ENCODE peak calls at places on chromosomes 11 and 22, in four cellular contexts. Y is K562, X is HL-60, H is GM12891. L is an unnamed sample.

GRCh38 chr11:94325681-94326080 is 21.3 kb downstream of the IZUMO1R start:
- DNase-seq in Y (peak; percentile 64), X (no peak), H (peak; percentile 44), L (peak; percentile 9)

GRCh38 chr11:45180888-45181594 is 34.6 kb downstream of the PRDM11 start:
- DNase-seq in Y (peak; percentile 86), X (peak; percentile 24), H (no peak), L (no peak)

GRCh38 chr22:23856721-23857605 is 712 bp upstream of the SLC2A11 start:
- DNase-seq in Y (no peak), X (no peak), H (peak; percentile 65), L (no peak)

GRCh38 chr11:117610901-117611300 is 186.1 kb downstream of the DSCAML1 start:
- DNase-seq in Y (no peak), X (no peak), H (no peak), L (no peak)

GRCh38 chr22:37173709-37174108 is 14.3 kb downstream of the C1QTNF6 start:
- DNase-seq in Y (no peak), X (no peak), H (no peak), L (no peak)

GRCh38 chr11:63567044-63567840 is 4.1 kb upstream of the PLAAT2 start:
- DNase-seq in Y (peak; percentile 67), X (no peak), H (no peak), L (peak; percentile 95)

GRCh38 chr22:22547226-22547625 is 11.8 kb downstream of the PRAME start:
- DNase-seq in Y (peak; percentile 74), X (no peak), H (no peak), L (no peak)

GRCh38 chr22:35154937-35155387 is 89.0 kb downstream of the ISX start:
- DNase-seq in Y (peak; percentile 54), X (peak; percentile 8), H (peak; percentile 44), L (no peak)

GRCh38 chr11:19814421-19814820 is 101.8 kb downstream of the NAV2 start:
- DNase-seq in Y (no peak), X (no peak), H (no peak), L (no peak)

GRCh38 chr11:3224730-3225098 is 6.1 kb upstream of the MRGPRG start:
- DNase-seq in Y (no peak), X (no peak), H (no peak), L (no peak)

GRCh38 chr22:25148149-25148691 is 51.4 kb upstream of the CRYBB3 start:
- DNase-seq in Y (no peak), X (no peak), H (no peak), L (no peak)

GRCh38 chr11:9065614-9066431 is 25.6 kb downstream of the SCUBE2 start:
- DNase-seq in Y (no peak), X (no peak), H (no peak), L (no peak)

GRCh38 chr11:45432100-45432499 is 146.0 kb upstream of the SYT13 start:
- DNase-seq in Y (no peak), X (no peak), H (no peak), L (no peak)

GRCh38 chr22:29824677-29825076 is 13.4 kb downstream of the ASCC2 start:
- DNase-seq in Y (no peak), X (no peak), H (no peak), L (no peak)

GRCh38 chr11:28621648-28622215 is 513.5 kb downstream of the METTL15 start:
- DNase-seq in Y (no peak), X (no peak), H (no peak), L (no peak)

GRCh38 chr22:37079668-37080171 is 28.2 kb downstream of the KCTD17 start:
- DNase-seq in Y (no peak), X (no peak), H (no peak), L (no peak)

GRCh38 chr11:95499516-95500135 is 268.6 kb upstream of the SESN3 start:
- DNase-seq in Y (no peak), X (no peak), H (no peak), L (no peak)

GRCh38 chr11:92667446-92668165 is 301.8 kb upstream of the MTNR1B start:
- DNase-seq in Y (no peak), X (no peak), H (no peak), L (no peak)

GRCh38 chr22:50691521-50691920 is 18.9 kb downstream of the SHANK3 start:
- DNase-seq in Y (no peak), X (peak; percentile 47), H (no peak), L (peak; percentile 13)

GRCh38 chr11:74011360-74012071 is 2.6 kb upstream of the UCP3 start:
- DNase-seq in Y (peak; percentile 77), X (no peak), H (no peak), L (peak; percentile 79)

GRCh38 chr22:37484115-37485005 is 1.8 kb downstream of the MFNG start:
- DNase-seq in Y (no peak), X (peak; percentile 96), H (peak; percentile 72), L (peak; percentile 75)

GRCh38 chr11:7654094-7654742 is 19.1 kb downstream of the CYB5R2 start:
- DNase-seq in Y (no peak), X (no peak), H (no peak), L (no peak)

GRCh38 chr11:60821827-60822599 is 19.9 kb upstream of the CCDC86 start:
- DNase-seq in Y (peak; percentile 42), X (no peak), H (no peak), L (peak; percentile 19)

GRCh38 chr22:39429916-39430575 is 26.8 kb upstream of the MGAT3 start:
- DNase-seq in Y (no peak), X (no peak), H (no peak), L (no peak)

GRCh38 chr11:48169706-48170105 is 46.9 kb upstream of the OR4B1 start:
- DNase-seq in Y (no peak), X (no peak), H (no peak), L (no peak)

GRCh38 chr11:115721309-115722007 is 217.2 kb upstream of the CADM1 start:
- DNase-seq in Y (no peak), X (no peak), H (no peak), L (no peak)

GRCh38 chr22:23169032-23169384 is 11.3 kb upstream of the BCR start:
- DNase-seq in Y (peak; percentile 61), X (no peak), H (no peak), L (no peak)

GRCh38 chr11:6249822-6250555 is 9.6 kb upstream of the CCKBR start:
- DNase-seq in Y (peak; percentile 26), X (peak; percentile 52), H (no peak), L (no peak)

GRCh38 chr11:2745511-2745910 is 45.7 kb upstream of the KCNQ1OT1 start:
- DNase-seq in Y (no peak), X (no peak), H (no peak), L (no peak)

GRCh38 chr22:38866399-38867123 is 5.5 kb downstream of the CBX6 start:
- DNase-seq in Y (no peak), X (no peak), H (no peak), L (no peak)

GRCh38 chr11:69651834-69652620 is 11.1 kb downstream of the CCND1 start:
- DNase-seq in Y (no peak), X (no peak), H (no peak), L (no peak)

GRCh38 chr22:32354360-32355351 is 3.0 kb upstream of the RFPL3 start:
- DNase-seq in Y (no peak), X (no peak), H (no peak), L (no peak)

GRCh38 chr22:36998620-36999351 is 20.5 kb downstream of the TST start:
- DNase-seq in Y (no peak), X (no peak), H (no peak), L (no peak)

GRCh38 chr22:49571326-49571725 is 256.3 kb downstream of the BRD1 start:
- DNase-seq in Y (no peak), X (no peak), H (no peak), L (no peak)

GRCh38 chr22:49568751-49569285 is 258.9 kb downstream of the BRD1 start:
- DNase-seq in Y (no peak), X (no peak), H (no peak), L (no peak)

GRCh38 chr22:49569286-49570031 is 258.2 kb downstream of the BRD1 start:
- DNase-seq in Y (no peak), X (no peak), H (no peak), L (no peak)

GRCh38 chr22:49567894-49568750 is 259.6 kb downstream of the BRD1 start:
- DNase-seq in Y (no peak), X (no peak), H (no peak), L (no peak)

GRCh38 chr22:49570032-49570848 is 257.4 kb downstream of the BRD1 start:
- DNase-seq in Y (no peak), X (no peak), H (no peak), L (no peak)
- TF ChIP-seq SPI1 in Y (no peak), X (no peak), H (no peak), L (no peak)

GRCh38 chr11:57474017-57474750 is 13.9 kb downstream of the RTN4RL2 start:
- DNase-seq in Y (peak; percentile 37), X (no peak), H (no peak), L (peak; percentile 53)

GRCh38 chr11:57475191-57475590 is 14.9 kb downstream of the RTN4RL2 start:
- DNase-seq in Y (no peak), X (no peak), H (no peak), L (no peak)

GRCh38 chr11:57473208-57473930 is 13.0 kb downstream of the RTN4RL2 start:
- DNase-seq in Y (peak; percentile 64), X (no peak), H (no peak), L (no peak)

GRCh38 chr11:57475671-57476222 is 15.4 kb downstream of the RTN4RL2 start:
- DNase-seq in Y (no peak), X (no peak), H (no peak), L (no peak)

DNA sequence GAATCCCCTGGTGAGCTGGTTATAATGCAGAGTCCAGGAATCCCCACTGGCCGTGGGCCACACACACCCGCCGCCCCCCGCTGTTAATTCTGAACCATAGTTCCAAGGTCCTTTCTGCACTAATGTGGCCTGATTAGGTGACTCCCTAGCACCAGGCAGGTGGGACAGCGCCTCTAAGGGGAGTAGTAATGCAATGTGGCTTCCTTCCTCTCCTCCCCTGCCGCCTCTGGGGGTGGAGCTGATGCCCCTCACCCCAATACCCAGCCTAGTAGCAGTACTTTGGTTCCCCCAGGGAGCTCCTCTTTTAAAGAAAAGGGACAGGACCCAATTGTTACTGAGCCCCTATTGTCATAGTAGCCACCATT is 14.4 kb downstream of the RTN4RL2 start:
- DNase-seq in Y (no peak), X (no peak), H (no peak), L (no peak)
- TF ChIP-seq SPI1 in Y (no peak), X (no peak), H (no peak), L (no peak)

DNA sequence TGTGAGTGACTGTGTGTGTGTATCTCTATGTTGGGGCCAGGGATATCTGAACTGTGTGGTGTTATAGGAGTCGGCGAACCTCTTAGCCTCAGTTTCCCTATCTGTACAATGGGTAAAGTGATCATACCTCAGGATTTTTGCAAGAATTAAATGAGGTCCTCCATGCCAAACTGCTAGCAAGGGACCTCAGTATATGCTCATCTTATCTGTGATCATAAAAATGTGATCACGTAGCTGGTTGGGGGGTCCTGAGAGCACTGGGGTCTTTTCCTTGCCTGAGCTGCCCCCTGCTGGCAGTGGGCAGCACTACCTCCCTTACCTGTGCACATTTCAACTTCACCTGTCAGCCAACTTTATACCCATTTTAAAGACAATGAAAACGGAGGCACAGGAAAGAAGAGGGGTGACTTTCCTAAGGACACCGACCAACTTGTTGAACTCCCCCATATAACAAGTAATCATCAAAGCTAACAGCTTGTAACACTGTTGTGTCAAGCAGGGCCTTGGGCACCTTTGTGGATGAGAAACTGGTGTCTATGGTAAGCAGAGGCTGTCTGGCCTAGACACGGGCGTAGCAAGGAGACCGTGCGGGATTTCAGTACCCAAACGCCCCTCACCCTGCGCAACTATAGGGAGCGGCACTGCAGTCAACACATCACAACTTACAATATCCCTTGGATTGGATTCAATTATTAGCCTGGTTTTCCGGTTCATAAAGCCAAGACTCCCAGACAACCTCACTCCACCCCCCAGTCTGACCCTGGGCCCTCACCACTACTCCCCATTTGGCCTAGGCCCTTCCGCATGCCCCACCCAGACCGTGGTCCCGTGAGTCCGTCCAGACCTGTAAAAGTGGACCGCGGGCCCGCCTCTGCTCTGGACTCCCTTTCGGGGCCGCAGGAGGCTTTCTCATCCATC is 1.2 kb upstream of the DPP3 start:
- DNase-seq in Y (peak; percentile 51), X (no peak), H (peak; percentile 61), L (no peak)
- TF ChIP-seq SPI1 in Y (no peak), X (no peak), H (no peak), L (no peak)

GRCh38 chr11:130548491-130548833 is 100.0 kb downstream of the ADAMTS15 start:
- DNase-seq in Y (no peak), X (no peak), H (no peak), L (no peak)
- TF ChIP-seq SPI1 in Y (no peak), X (no peak), H (no peak), L (no peak)